ENCODE peak calls at places on chromosomes 16 and 17, in six cellular contexts. Y is heart right ventricle, G is fibroblast of mammary gland, C is brain microvascular endothelial cell, M is cardiac muscle cell, X is colonic mucosa. Q is an unnamed sample.

GRCh38 chr16:75021410-75021809 is 22.6 kb downstream of the ZNRF1 start:
- DNase-seq in Y (no peak), G (no peak), C (no peak), M (no peak), X (no peak), Q (no peak)

GRCh38 chr17:10683853-10684252 is 13.5 kb downstream of the SCO1 start:
- DNase-seq in Y (no peak), G (peak), C (no peak), M (peak), X (no peak), Q (no peak)

GRCh38 chr17:43587647-43588046 is 41.5 kb upstream of the ETV4 start:
- DNase-seq in Y (no peak), G (no peak), C (no peak), M (no peak), X (no peak), Q (no peak)

GRCh38 chr16:54507091-54507490 is 220.5 kb upstream of the IRX3 start:
- DNase-seq in Y (no peak), G (no peak), C (no peak), M (no peak), X (no peak), Q (no peak)

GRCh38 chr16:72467157-72467759 is 295.3 kb upstream of the PMFBP1 start:
- DNase-seq in Y (no peak), G (peak), C (peak), M (peak), X (no peak), Q (peak)

GRCh38 chr16:86355951-86356350 is 154.4 kb upstream of the FOXF1 start:
- DNase-seq in Y (no peak), G (peak), C (peak), M (no peak), X (no peak), Q (no peak)

GRCh38 chr17:68431661-68432071 is 25.6 kb downstream of the WIPI1 start:
- DNase-seq in Y (no peak), G (peak), C (peak), M (peak), X (peak), Q (no peak)

GRCh38 chr16:68732068-68732680 is 4.9 kb upstream of the CDH1 start:
- DNase-seq in Y (no peak), G (no peak), C (no peak), M (peak), X (peak), Q (peak)

GRCh38 chr17:32283745-32284207 is 18.1 kb downstream of the RHBDL3 start:
- DNase-seq in Y (no peak), G (peak), C (peak), M (no peak), X (no peak), Q (no peak)

GRCh38 chr17:68318103-68318991 is 27.1 kb downstream of the ARSG start:
- DNase-seq in Y (no peak), G (peak), C (peak), M (no peak), X (no peak), Q (peak)

GRCh38 chr17:78174870-78175642 is 6.7 kb downstream of the SYNGR2 start:
- DNase-seq in Y (no peak), G (no peak), C (no peak), M (no peak), X (peak), Q (no peak)
- TF ChIP-seq CTCF in Y (no peak), G (no peak), C (no peak), M (no peak), X (no peak), Q (no peak)

DNA sequence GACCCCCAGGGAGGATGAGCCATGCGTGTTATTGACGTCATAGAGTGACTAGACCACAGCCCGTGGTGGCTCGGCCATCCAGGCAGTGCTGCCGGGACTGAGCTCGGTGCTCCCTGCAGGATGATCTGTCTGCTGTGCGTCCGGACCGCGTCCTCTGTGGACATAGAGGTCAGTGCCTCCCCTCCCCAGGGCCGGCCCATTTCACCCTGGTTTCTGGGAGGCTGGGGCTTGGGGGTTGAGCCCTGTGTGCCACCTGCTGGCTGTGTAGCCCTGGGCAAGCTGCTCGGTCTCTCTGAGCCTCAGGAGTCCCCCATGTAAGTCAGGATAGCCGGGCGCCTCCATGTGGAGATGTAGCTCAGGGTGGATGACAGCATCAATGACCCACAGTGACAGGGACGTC is 8.3 kb downstream of the TSC2 start:
- DNase-seq in Y (no peak), G (peak), C (peak), M (no peak), X (no peak), Q (no peak)
- TF ChIP-seq CTCF in Y (peak), G (peak), C (peak), M (no peak), X (no peak), Q (peak)

GRCh38 chr17:79836952-79837887 is 2.0 kb downstream of the CBX4 start:
- DNase-seq in Y (peak), G (peak), C (peak), M (peak), X (peak), Q (peak)
- TF ChIP-seq CTCF in Y (peak), G (no peak), C (peak), M (peak), X (no peak), Q (peak)

GRCh38 chr16:5012887-5013286 is 20.8 kb downstream of the NAGPA start:
- DNase-seq in Y (no peak), G (no peak), C (no peak), M (no peak), X (no peak), Q (no peak)
- TF ChIP-seq CTCF in Y (no peak), G (no peak), C (no peak), M (no peak), X (no peak), Q (no peak)

DNA sequence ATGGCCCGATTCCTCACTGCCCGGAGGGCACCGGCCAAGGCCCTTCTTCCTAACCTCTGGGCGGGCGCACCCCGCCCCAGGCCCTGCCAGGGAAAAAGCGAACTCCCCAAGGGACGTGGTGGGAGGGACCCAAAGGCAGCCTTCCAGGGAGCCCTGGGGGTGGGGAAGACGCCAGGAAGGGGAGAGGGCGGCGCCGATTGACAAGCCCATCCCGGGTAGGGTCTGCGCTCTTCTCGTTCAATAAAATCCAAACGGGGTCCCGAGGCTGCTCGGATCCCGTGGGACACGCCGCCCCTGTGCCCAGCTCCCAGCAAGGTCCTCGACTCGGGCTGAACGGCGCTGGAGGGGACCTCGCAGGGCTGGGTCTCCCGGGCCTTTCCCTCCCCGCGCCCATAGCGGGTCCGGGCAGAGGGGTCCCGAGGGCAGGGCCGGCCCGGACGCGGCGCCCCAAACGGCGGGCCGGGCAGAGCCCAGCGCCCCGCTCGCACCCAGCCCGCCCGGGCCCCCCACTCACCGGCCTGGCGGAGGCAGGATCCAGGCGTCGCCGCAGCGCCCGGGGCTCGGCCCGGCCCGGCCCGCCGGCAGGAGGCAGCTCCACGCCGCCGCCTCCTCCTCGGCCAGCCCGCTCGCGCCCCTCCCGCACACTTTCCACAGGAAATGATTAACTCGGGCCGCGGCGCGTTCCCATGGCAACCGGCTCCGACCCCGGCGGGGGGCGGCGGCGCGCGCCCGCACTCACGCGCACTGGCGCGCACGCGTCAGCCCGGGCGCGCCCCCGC is at the start of gene KIFC3:
- DNase-seq in Y (peak), G (peak), C (peak), M (peak), X (peak), Q (peak)
- TF ChIP-seq CTCF in Y (peak), G (no peak), C (peak), M (no peak), X (no peak), Q (no peak)